ENCODE peak calls at places on chromosome 1, in four cellular contexts. O is K562, A is IMR-90, N is GM06990. B is an unnamed sample.

GRCh38 chr1:26287033-26287711 is 7.3 kb downstream of the SH3BGRL3 start:
- DNase-seq in A (peak; percentile 21), O (peak; percentile 69), N (peak; percentile 71), B (peak; percentile 58)

GRCh38 chr1:38114231-38114630 is 67.6 kb upstream of the POU3F1 start:
- DNase-seq in O (no peak), N (no peak), A (no peak), B (no peak)

GRCh38 chr1:63264161-63264560 is 58.2 kb upstream of the FOXD3 start:
- DNase-seq in O (no peak), N (no peak), A (no peak), B (no peak)

GRCh38 chr1:117695796-117696505 is 90.1 kb downstream of the TENT5C start:
- DNase-seq in O (no peak), A (peak; percentile 96), N (no peak), B (no peak)

GRCh38 chr1:2494323-2494693 is 18.2 kb downstream of the PLCH2 start:
- DNase-seq in A (peak; percentile 45), O (no peak), N (no peak), B (no peak)

GRCh38 chr1:168396508-168396907 is 115.8 kb downstream of the TBX19 start:
- DNase-seq in O (no peak), A (no peak), N (no peak), B (no peak)

GRCh38 chr1:157105988-157106812 is 6.6 kb upstream of the ETV3L start:
- DNase-seq in O (no peak), N (peak; percentile 60), A (peak; percentile 97), B (peak; percentile 87)

GRCh38 chr1:233662503-233663105 is 48.7 kb downstream of the KCNK1 start:
- DNase-seq in A (peak; percentile 1), O (no peak), N (no peak), B (no peak)

GRCh38 chr1:7584643-7585042 is 186.5 kb upstream of the VAMP3 start:
- DNase-seq in A (no peak), O (no peak), N (no peak), B (no peak)

GRCh38 chr1:169466259-169467230 is 19.2 kb downstream of the SLC19A2 start:
- DNase-seq in O (no peak), A (peak; percentile 52), N (no peak), B (peak; percentile 20)

GRCh38 chr1:156897078-156897825 is 3.7 kb downstream of the PEAR1 start:
- DNase-seq in N (no peak), O (no peak), A (peak; percentile 67), B (no peak)

GRCh38 chr1:213987876-213988638 is at the start of gene PROX1:
- DNase-seq in A (peak; percentile 87), O (peak; percentile 28), N (no peak), B (peak; percentile 63)

GRCh38 chr1:41486053-41486891 is 1.8 kb upstream of the EDN2 start:
- DNase-seq in N (no peak), A (peak; percentile 59), O (no peak), B (peak; percentile 76)

GRCh38 chr1:229529639-229530038 is 21.5 kb upstream of the NUP133 start:
- DNase-seq in N (no peak), O (no peak), A (no peak), B (no peak)

GRCh38 chr1:206041640-206042039 is 11.3 kb upstream of the RHEX start:
- DNase-seq in O (no peak), A (no peak), N (peak; percentile 63), B (no peak)

GRCh38 chr1:110004583-110004982 is 20.0 kb downstream of the AHCYL1 start:
- DNase-seq in A (no peak), N (no peak), O (no peak), B (no peak)

GRCh38 chr1:7587108-7587507 is 184.0 kb upstream of the VAMP3 start:
- DNase-seq in A (no peak), N (no peak), O (no peak), B (no peak)

GRCh38 chr1:87853576-87854351 is 525.1 kb downstream of the LMO4 start:
- DNase-seq in A (peak; percentile 54), N (no peak), O (no peak), B (no peak)

GRCh38 chr1:180946056-180946455 is 33.4 kb downstream of the KIAA1614 start:
- DNase-seq in A (no peak), O (no peak), N (no peak), B (no peak)

GRCh38 chr1:37294096-37294495 is 180.3 kb upstream of the ZC3H12A start:
- DNase-seq in A (no peak), N (no peak), O (no peak), B (no peak)

GRCh38 chr1:237115035-237115434 is 73.1 kb downstream of the RYR2 start:
- DNase-seq in N (no peak), O (peak; percentile 64), A (no peak), B (no peak)

GRCh38 chr1:214224605-214225354 is 56.2 kb upstream of the SMYD2 start:
- DNase-seq in A (peak; percentile 41), N (no peak), O (no peak), B (no peak)

GRCh38 chr1:203268901-203269653 is 36.2 kb upstream of the BTG2 start:
- DNase-seq in A (peak; percentile 77), O (peak; percentile 76), N (no peak), B (peak; percentile 72)

GRCh38 chr1:107935396-107936064 is 29.4 kb downstream of the VAV3 start:
- DNase-seq in A (no peak), O (no peak), N (peak; percentile 70), B (peak; percentile 34)
- TF ChIP-seq CTCF in A (no peak), O (no peak), N (peak; percentile 14), B (no peak)

GRCh38 chr1:216562383-216562782 is 139.1 kb upstream of the USH2A start:
- DNase-seq in A (peak; percentile 1), O (no peak), N (no peak), B (no peak)
- TF ChIP-seq CTCF in A (peak; percentile 31), O (no peak), N (peak; percentile 25), B (no peak)

DNA sequence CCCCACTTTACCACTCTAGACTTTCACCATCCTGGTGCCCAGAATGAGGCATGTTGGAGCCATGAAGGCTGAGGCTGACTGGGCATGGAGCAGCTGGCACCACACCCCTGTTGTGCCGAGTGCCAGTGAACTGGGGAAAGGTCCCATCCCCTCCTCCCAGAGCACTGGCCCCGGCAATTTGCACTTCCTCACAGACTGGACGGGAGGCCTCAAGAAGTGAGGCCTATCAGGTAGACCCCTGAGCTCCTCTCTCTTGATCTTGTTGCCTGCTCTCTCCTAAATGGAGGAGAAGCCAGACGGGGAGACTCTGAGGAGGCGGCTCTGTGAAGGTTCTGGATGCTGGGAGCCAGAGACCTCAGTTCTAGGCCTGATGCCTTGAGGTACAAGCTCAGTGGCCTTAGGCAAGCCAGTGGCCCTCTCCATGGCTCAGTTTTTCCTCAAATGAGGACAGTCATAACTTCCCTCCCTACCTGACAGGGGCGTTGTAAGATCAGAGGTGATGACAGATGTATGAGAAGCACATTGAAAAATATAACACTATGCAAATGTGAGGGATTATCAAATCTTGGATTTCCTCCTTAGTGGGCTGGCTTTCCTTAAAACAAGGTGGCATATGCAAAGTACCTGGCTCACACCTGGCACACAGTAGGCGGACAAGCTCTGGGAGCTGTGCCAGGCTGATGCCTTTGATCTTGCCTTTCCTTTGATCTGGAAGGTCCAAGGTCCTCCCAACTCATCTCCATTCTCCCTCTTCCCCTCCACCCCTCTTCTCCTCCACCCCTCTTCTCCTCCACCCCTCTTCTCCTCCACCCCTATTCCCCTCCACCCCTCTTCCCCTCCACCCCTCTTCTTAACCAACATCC is 6.7 kb downstream of the GRHL3 start:
- DNase-seq in A (no peak), O (no peak), N (no peak), B (no peak)
- TF ChIP-seq CTCF in A (no peak), O (no peak), N (no peak), B (no peak)

DNA sequence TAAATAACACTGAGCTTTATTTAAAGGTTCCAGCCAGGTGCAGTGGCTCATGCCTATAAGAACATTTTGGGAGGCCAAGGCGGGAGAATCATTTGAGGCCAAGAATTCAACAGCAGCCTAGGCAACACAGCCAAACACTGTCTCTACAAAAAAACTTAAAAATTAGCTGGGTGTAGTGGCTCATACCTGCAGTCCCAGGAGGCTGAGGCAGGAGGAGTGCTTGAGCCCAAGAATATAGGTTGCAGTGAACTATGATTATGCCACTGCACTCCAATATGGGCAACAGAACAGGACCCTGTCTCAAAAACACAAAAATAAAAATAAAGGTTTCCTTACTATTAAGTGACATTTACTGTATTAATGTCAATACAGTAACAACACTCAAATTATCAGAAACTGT is 2.1 kb downstream of the TAF12 start:
- DNase-seq in O (no peak), A (peak; percentile 9), N (no peak), B (no peak)
- TF ChIP-seq CTCF in O (peak; percentile 62), A (peak; percentile 31), N (peak; percentile 47), B (peak; percentile 21)

DNA sequence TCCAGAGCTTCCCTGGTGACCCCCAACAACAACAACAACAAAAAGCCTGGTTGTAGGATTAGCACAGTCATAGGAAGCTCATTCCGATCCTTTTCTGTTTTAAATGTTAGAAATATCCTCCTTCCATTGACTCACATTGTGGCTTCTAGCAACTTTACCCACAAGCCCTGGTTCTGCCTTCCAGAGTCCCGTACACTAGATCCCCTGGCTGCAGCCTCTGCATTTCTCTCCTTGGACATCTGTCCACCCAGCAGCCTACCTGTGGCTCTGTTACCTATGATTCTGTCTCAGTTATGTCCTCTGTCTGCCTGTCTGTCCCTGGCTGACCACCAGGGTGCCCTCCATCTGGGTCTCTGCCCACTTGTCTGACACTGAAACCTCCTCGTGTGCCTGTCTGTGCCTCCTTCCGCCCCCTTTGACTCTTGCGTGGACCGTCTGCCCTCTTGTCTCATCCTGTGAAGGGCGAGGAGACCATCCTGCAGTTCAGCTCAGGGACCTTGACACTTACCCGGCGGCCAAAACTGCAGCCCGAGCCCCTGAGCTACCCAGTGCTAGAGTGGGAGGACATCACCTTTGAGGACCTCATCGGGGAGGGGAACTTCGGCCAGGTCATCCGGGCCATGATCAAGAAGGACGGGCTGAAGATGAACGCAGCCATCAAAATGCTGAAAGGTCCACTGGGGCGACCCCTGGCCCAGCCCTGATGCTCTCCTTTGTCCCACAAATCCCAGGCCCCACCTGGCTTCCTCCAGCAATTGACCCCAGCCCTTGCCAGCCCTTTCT is 16.1 kb downstream of the TIE1 start:
- DNase-seq in N (no peak), A (peak; percentile 5), O (no peak), B (no peak)
- TF ChIP-seq CTCF in N (no peak), A (peak; percentile 18), O (peak; percentile 38), B (no peak)

DNA sequence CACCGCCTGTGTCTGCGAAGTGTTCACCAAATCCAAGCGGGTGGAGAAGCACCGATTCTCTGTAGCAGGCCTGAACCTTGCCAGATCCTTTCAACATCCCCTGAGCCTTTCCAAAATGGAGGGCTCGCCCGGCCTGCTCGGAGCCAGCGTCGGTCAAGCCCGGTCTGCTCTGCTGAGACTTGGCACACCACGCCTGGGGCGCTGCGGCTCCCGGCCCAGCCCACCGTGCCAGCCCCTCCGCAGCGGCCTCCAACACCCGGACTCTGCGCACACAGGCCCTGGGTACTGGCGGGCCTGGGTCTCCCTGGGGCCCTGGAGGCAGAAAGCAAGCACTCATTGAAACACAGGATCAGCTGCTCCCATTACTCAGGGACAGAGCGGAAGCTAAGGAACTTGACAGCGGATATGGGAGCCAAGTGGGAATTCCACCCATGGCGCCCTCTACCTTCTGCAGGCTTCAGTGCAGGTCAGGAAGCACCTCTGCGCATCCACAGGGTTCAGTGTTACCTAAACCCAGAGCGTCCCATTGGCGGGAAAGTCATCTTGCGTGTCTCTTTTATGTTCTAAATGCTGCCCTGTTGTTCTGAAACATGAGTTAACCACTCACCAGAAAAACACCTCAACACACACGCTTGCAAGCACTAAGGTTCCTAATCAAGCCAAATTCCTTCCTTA is 159.9 kb downstream of the ZBTB18 start:
- DNase-seq in A (no peak), N (no peak), O (peak; percentile 38), B (no peak)
- TF ChIP-seq CTCF in A (no peak), N (peak; percentile 49), O (peak; percentile 69), B (no peak)

GRCh38 chr1:48776400-48777218 is at the start of gene BEND5:
- DNase-seq in O (no peak), A (peak; percentile 23), N (no peak), B (peak; percentile 28)
- TF ChIP-seq CTCF in O (no peak), A (no peak), N (no peak), B (no peak)

B was measured in GM10248.